ENCODE peak calls at places on chromosome 20, in five cellular contexts. One of them, this sample, is unnamed.

GRCh38 chr20:44576297-44576696 is 6.1 kb upstream of the PKIG start:
- DNase-seq in MV-4-11: peak; percentile 85
- DNase-seq in NB4: peak; percentile 82
- DNase-seq in NCI-H1092 treated with DMSO at 0.1 percent for 48 hours: peak; percentile 12
- DNase-seq in aorta: no peak
- DNase-seq in this sample: peak; percentile 9

GRCh38 chr20:3383878-3384495 is 23.5 kb downstream of the DNAAF9 start:
- DNase-seq in NCI-H1092 treated with DMSO at 0.1 percent for 48 hours: no peak
- DNase-seq in MV-4-11: no peak
- DNase-seq in aorta: no peak
- DNase-seq in NB4: no peak
- DNase-seq in this sample: peak; percentile 66

GRCh38 chr20:45518282-45518681 is 2.9 kb upstream of the SPINT3 start:
- DNase-seq in aorta: no peak
- DNase-seq in NB4: no peak
- DNase-seq in NCI-H1092 treated with DMSO at 0.1 percent for 48 hours: no peak
- DNase-seq in MV-4-11: no peak
- DNase-seq in this sample: peak; percentile 5

GRCh38 chr20:12722096-12722495 is 286.7 kb upstream of the SPTLC3 start:
- DNase-seq in MV-4-11: no peak
- DNase-seq in aorta: no peak
- DNase-seq in NCI-H1092 treated with DMSO at 0.1 percent for 48 hours: no peak
- DNase-seq in NB4: no peak
- DNase-seq in this sample: peak; percentile 35

GRCh38 chr20:15491564-15491963 is 1081.7 kb downstream of the KIF16B start:
- DNase-seq in MV-4-11: no peak
- DNase-seq in NCI-H1092 treated with DMSO at 0.1 percent for 48 hours: no peak
- DNase-seq in NB4: peak; percentile 3
- DNase-seq in aorta: no peak
- DNase-seq in this sample: peak; percentile 8

GRCh38 chr20:58759947-58760346 is 67.3 kb downstream of the NPEPL1 start:
- DNase-seq in NB4: no peak
- DNase-seq in aorta: no peak
- DNase-seq in MV-4-11: no peak
- DNase-seq in NCI-H1092 treated with DMSO at 0.1 percent for 48 hours: no peak
- DNase-seq in this sample: no peak

GRCh38 chr20:56373942-56374341 is 15.2 kb downstream of the FAM210B start:
- DNase-seq in aorta: no peak
- DNase-seq in NCI-H1092 treated with DMSO at 0.1 percent for 48 hours: no peak
- DNase-seq in NB4: peak; percentile 96
- DNase-seq in MV-4-11: peak; percentile 99
- DNase-seq in this sample: peak; percentile 25

GRCh38 chr20:48819813-48820648 is 7.8 kb downstream of the PREX1 start:
- DNase-seq in NCI-H1092 treated with DMSO at 0.1 percent for 48 hours: no peak
- DNase-seq in MV-4-11: peak; percentile 30
- DNase-seq in aorta: peak; percentile 54
- DNase-seq in NB4: peak; percentile 64
- DNase-seq in this sample: no peak